ENCODE peak calls at places on chromosomes 4 and X, in seven cellular contexts. One of them, this sample, is unnamed.

GRCh38 chr4:76377922-76378321 is 43.0 kb downstream of the CCDC158 start:
- DNase-seq in NCI-H2081: no peak
- DNase-seq in iPS-NIHi11: peak
- DNase-seq in CD8-positive, alpha-beta memory T cell: peak
- DNase-seq in upper lobe of left lung: peak
- DNase-seq in NCI-H345: peak
- DNase-seq in EH: peak
- DNase-seq in this sample: peak

GRCh38 chr4:154126276-154126675 is 337.4 kb upstream of the SFRP2 start:
- DNase-seq in upper lobe of left lung: no peak
- DNase-seq in EH: peak
- DNase-seq in iPS-NIHi11: no peak
- DNase-seq in NCI-H345: no peak
- DNase-seq in CD8-positive, alpha-beta memory T cell: no peak
- DNase-seq in NCI-H2081: no peak
- DNase-seq in this sample: no peak

GRCh38 chr4:13645075-13645474 is 17.6 kb upstream of the BOD1L1 start:
- DNase-seq in EH: no peak
- DNase-seq in CD8-positive, alpha-beta memory T cell: no peak
- DNase-seq in iPS-NIHi11: no peak
- DNase-seq in upper lobe of left lung: no peak
- DNase-seq in NCI-H2081: no peak
- DNase-seq in NCI-H345: no peak
- DNase-seq in this sample: no peak

GRCh38 chrX:102712216-102712966 is at the start of gene GPRASP2:
- DNase-seq in EH: peak
- DNase-seq in upper lobe of left lung: peak
- DNase-seq in NCI-H2081: no peak
- DNase-seq in NCI-H345: peak
- DNase-seq in CD8-positive, alpha-beta memory T cell: peak
- DNase-seq in iPS-NIHi11: peak
- DNase-seq in this sample: no peak

GRCh38 chr4:108053281-108053701 is 63.6 kb downstream of the HADH start:
- DNase-seq in NCI-H2081: no peak
- DNase-seq in NCI-H345: no peak
- DNase-seq in upper lobe of left lung: no peak
- DNase-seq in CD8-positive, alpha-beta memory T cell: no peak
- DNase-seq in EH: no peak
- DNase-seq in iPS-NIHi11: no peak
- DNase-seq in this sample: no peak

GRCh38 chr4:54719378-54719777 is 61.6 kb downstream of the KIT start:
- DNase-seq in iPS-NIHi11: no peak
- DNase-seq in NCI-H345: no peak
- DNase-seq in upper lobe of left lung: no peak
- DNase-seq in EH: peak
- DNase-seq in NCI-H2081: no peak
- DNase-seq in CD8-positive, alpha-beta memory T cell: no peak
- DNase-seq in this sample: peak

GRCh38 chr4:185283723-185284122 is 74.3 kb downstream of the SNX25 start:
- DNase-seq in upper lobe of left lung: no peak
- DNase-seq in EH: peak
- DNase-seq in iPS-NIHi11: no peak
- DNase-seq in CD8-positive, alpha-beta memory T cell: no peak
- DNase-seq in NCI-H345: no peak
- DNase-seq in NCI-H2081: no peak
- DNase-seq in this sample: peak

GRCh38 chrX:18964880-18965279 is 19.0 kb downstream of the PHKA2 start:
- DNase-seq in CD8-positive, alpha-beta memory T cell: no peak
- DNase-seq in upper lobe of left lung: no peak
- DNase-seq in iPS-NIHi11: no peak
- DNase-seq in EH: no peak
- DNase-seq in NCI-H2081: no peak
- DNase-seq in NCI-H345: no peak
- DNase-seq in this sample: no peak

GRCh38 chr4:109395694-109396093 is 37.9 kb upstream of the SEC24B start:
- DNase-seq in CD8-positive, alpha-beta memory T cell: no peak
- DNase-seq in EH: no peak
- DNase-seq in NCI-H2081: no peak
- DNase-seq in upper lobe of left lung: no peak
- DNase-seq in NCI-H345: no peak
- DNase-seq in iPS-NIHi11: no peak
- DNase-seq in this sample: no peak

GRCh38 chrX:20514358-20514757 is 247.6 kb upstream of the RPS6KA3 start:
- DNase-seq in iPS-NIHi11: no peak
- DNase-seq in CD8-positive, alpha-beta memory T cell: no peak
- DNase-seq in NCI-H2081: no peak
- DNase-seq in NCI-H345: no peak
- DNase-seq in upper lobe of left lung: peak
- DNase-seq in EH: peak
- DNase-seq in this sample: peak

GRCh38 chr4:26157541-26157940 is 163.3 kb upstream of the RBPJ start:
- DNase-seq in NCI-H345: no peak
- DNase-seq in CD8-positive, alpha-beta memory T cell: no peak
- DNase-seq in EH: peak
- DNase-seq in upper lobe of left lung: no peak
- DNase-seq in iPS-NIHi11: no peak
- DNase-seq in NCI-H2081: no peak
- DNase-seq in this sample: peak

GRCh38 chrX:40171513-40172168 is 73.9 kb upstream of the BCOR start:
- DNase-seq in CD8-positive, alpha-beta memory T cell: peak
- DNase-seq in EH: peak
- DNase-seq in iPS-NIHi11: no peak
- DNase-seq in upper lobe of left lung: no peak
- DNase-seq in NCI-H345: no peak
- DNase-seq in NCI-H2081: no peak
- DNase-seq in this sample: no peak

GRCh38 chrX:18983711-18984380 is at the start of gene PHKA2:
- DNase-seq in NCI-H2081: peak
- DNase-seq in upper lobe of left lung: peak
- DNase-seq in EH: no peak
- DNase-seq in CD8-positive, alpha-beta memory T cell: no peak
- DNase-seq in NCI-H345: peak
- DNase-seq in iPS-NIHi11: peak
- DNase-seq in this sample: no peak

GRCh38 chr4:4762909-4763814 is 96.3 kb upstream of the MSX1 start:
- DNase-seq in upper lobe of left lung: no peak
- DNase-seq in EH: peak
- DNase-seq in NCI-H345: no peak
- DNase-seq in NCI-H2081: no peak
- DNase-seq in CD8-positive, alpha-beta memory T cell: no peak
- DNase-seq in iPS-NIHi11: peak
- DNase-seq in this sample: peak

GRCh38 chrX:54807524-54808108 is at the start of gene MAGED2:
- DNase-seq in upper lobe of left lung: no peak
- DNase-seq in NCI-H345: peak
- DNase-seq in EH: peak
- DNase-seq in CD8-positive, alpha-beta memory T cell: peak
- DNase-seq in NCI-H2081: no peak
- DNase-seq in iPS-NIHi11: peak
- DNase-seq in this sample: peak

GRCh38 chr4:37767546-37767945 is 58.9 kb upstream of the PGM2 start:
- DNase-seq in NCI-H345: peak
- DNase-seq in EH: peak
- DNase-seq in iPS-NIHi11: no peak
- DNase-seq in upper lobe of left lung: peak
- DNase-seq in NCI-H2081: peak
- DNase-seq in CD8-positive, alpha-beta memory T cell: no peak
- DNase-seq in this sample: peak

GRCh38 chrX:47662144-47662657 is 3.2 kb upstream of the UXT start:
- DNase-seq in upper lobe of left lung: no peak
- DNase-seq in NCI-H2081: no peak
- DNase-seq in CD8-positive, alpha-beta memory T cell: no peak
- DNase-seq in EH: peak
- DNase-seq in NCI-H345: no peak
- DNase-seq in iPS-NIHi11: no peak
- DNase-seq in this sample: peak

GRCh38 chr4:147772459-147772969 is 40.6 kb downstream of the ARHGAP10 start:
- DNase-seq in CD8-positive, alpha-beta memory T cell: no peak
- DNase-seq in NCI-H2081: no peak
- DNase-seq in upper lobe of left lung: no peak
- DNase-seq in NCI-H345: no peak
- DNase-seq in iPS-NIHi11: no peak
- DNase-seq in EH: peak
- DNase-seq in this sample: peak

GRCh38 chr4:19547463-19547862 is 704.2 kb upstream of the SLIT2 start:
- DNase-seq in upper lobe of left lung: no peak
- DNase-seq in iPS-NIHi11: no peak
- DNase-seq in EH: no peak
- DNase-seq in CD8-positive, alpha-beta memory T cell: no peak
- DNase-seq in NCI-H2081: no peak
- DNase-seq in NCI-H345: no peak
- DNase-seq in this sample: no peak

GRCh38 chr4:54543088-54543795 is 114.5 kb upstream of the KIT start:
- DNase-seq in iPS-NIHi11: no peak
- DNase-seq in NCI-H2081: no peak
- DNase-seq in NCI-H345: no peak
- DNase-seq in CD8-positive, alpha-beta memory T cell: no peak
- DNase-seq in upper lobe of left lung: no peak
- DNase-seq in EH: peak
- DNase-seq in this sample: peak

GRCh38 chrX:118644378-118644777 is 83.0 kb upstream of the IL13RA1 start:
- DNase-seq in NCI-H345: no peak
- DNase-seq in upper lobe of left lung: no peak
- DNase-seq in NCI-H2081: peak
- DNase-seq in CD8-positive, alpha-beta memory T cell: no peak
- DNase-seq in EH: peak
- DNase-seq in iPS-NIHi11: peak
- DNase-seq in this sample: peak

GRCh38 chr4:124427095-124427767 is 285.3 kb downstream of the ANKRD50 start:
- DNase-seq in EH: no peak
- DNase-seq in CD8-positive, alpha-beta memory T cell: no peak
- DNase-seq in NCI-H345: no peak
- DNase-seq in upper lobe of left lung: no peak
- DNase-seq in NCI-H2081: no peak
- DNase-seq in iPS-NIHi11: no peak
- DNase-seq in this sample: no peak

GRCh38 chr4:12689457-12689856 is 794.7 kb downstream of the RAB28 start:
- DNase-seq in upper lobe of left lung: no peak
- DNase-seq in NCI-H345: no peak
- DNase-seq in CD8-positive, alpha-beta memory T cell: no peak
- DNase-seq in iPS-NIHi11: no peak
- DNase-seq in NCI-H2081: no peak
- DNase-seq in EH: no peak
- DNase-seq in this sample: no peak

GRCh38 chrX:20455001-20455400 is 188.3 kb upstream of the RPS6KA3 start:
- DNase-seq in NCI-H345: no peak
- DNase-seq in CD8-positive, alpha-beta memory T cell: no peak
- DNase-seq in EH: peak
- DNase-seq in iPS-NIHi11: no peak
- DNase-seq in NCI-H2081: no peak
- DNase-seq in upper lobe of left lung: no peak
- DNase-seq in this sample: no peak

GRCh38 chr4:2914220-2915126 is 48.7 kb downstream of the NOP14 start:
- DNase-seq in NCI-H2081: no peak
- DNase-seq in EH: no peak
- DNase-seq in iPS-NIHi11: no peak
- DNase-seq in CD8-positive, alpha-beta memory T cell: no peak
- DNase-seq in NCI-H345: no peak
- DNase-seq in upper lobe of left lung: peak
- DNase-seq in this sample: no peak

GRCh38 chr4:185235480-185236154 is 26.2 kb downstream of the SNX25 start:
- DNase-seq in upper lobe of left lung: no peak
- DNase-seq in NCI-H2081: no peak
- DNase-seq in iPS-NIHi11: no peak
- DNase-seq in NCI-H345: no peak
- DNase-seq in CD8-positive, alpha-beta memory T cell: no peak
- DNase-seq in EH: peak
- DNase-seq in this sample: peak